ENCODE peak calls at places on chromosomes 16 and 17, in four cellular contexts. One of them, this sample, is unnamed.

GRCh38 chr17:77842148-77842905 is 116.2 kb upstream of the TNRC6C start:
- DNase-seq in hypothalamus: no peak
- DNase-seq in lung: no peak
- DNase-seq in WTC11: peak
- DNase-seq in this sample: no peak

GRCh38 chr16:77273-77806 is 685 bp upstream of the MPG start:
- DNase-seq in lung: peak
- DNase-seq in WTC11: peak
- DNase-seq in hypothalamus: peak
- DNase-seq in this sample: peak

GRCh38 chr16:2205967-2206313 is 686 bp downstream of the MLST8 start:
- DNase-seq in lung: no peak
- DNase-seq in WTC11: no peak
- DNase-seq in hypothalamus: no peak
- DNase-seq in this sample: no peak

GRCh38 chr17:1967092-1967662 is 58.0 kb downstream of the RTN4RL1 start:
- DNase-seq in hypothalamus: no peak
- DNase-seq in lung: no peak
- DNase-seq in WTC11: peak
- DNase-seq in this sample: no peak

GRCh38 chr17:40915199-40915661 is 22.2 kb downstream of the KRT23 start:
- DNase-seq in hypothalamus: no peak
- DNase-seq in WTC11: no peak
- DNase-seq in lung: no peak
- DNase-seq in this sample: no peak

GRCh38 chr17:14301761-14302401 is 1.0 kb downstream of the HS3ST3B1 start:
- DNase-seq in WTC11: no peak
- DNase-seq in lung: peak
- DNase-seq in hypothalamus: no peak
- DNase-seq in this sample: peak

GRCh38 chr17:142102-142661 is 4.8 kb downstream of the SCGB1C2 start:
- DNase-seq in lung: peak
- DNase-seq in WTC11: no peak
- DNase-seq in hypothalamus: no peak
- DNase-seq in this sample: no peak

GRCh38 chr16:76650579-76650978 is 373.4 kb downstream of the CNTNAP4 start:
- DNase-seq in lung: no peak
- DNase-seq in hypothalamus: no peak
- DNase-seq in WTC11: no peak
- DNase-seq in this sample: no peak

GRCh38 chr16:87145181-87146176 is 171.7 kb downstream of the C16orf95 start:
- DNase-seq in hypothalamus: no peak
- DNase-seq in lung: no peak
- DNase-seq in WTC11: no peak
- DNase-seq in this sample: no peak

GRCh38 chr17:73358668-73359067 is 46.9 kb upstream of the CDC42EP4 start:
- DNase-seq in hypothalamus: no peak
- DNase-seq in lung: no peak
- DNase-seq in WTC11: no peak
- DNase-seq in this sample: no peak

GRCh38 chr17:2279707-2280106 is 23.9 kb downstream of the SMG6 start:
- DNase-seq in lung: no peak
- DNase-seq in hypothalamus: no peak
- DNase-seq in WTC11: no peak
- DNase-seq in this sample: no peak

GRCh38 chr16:12504312-12504711 is 299.4 kb downstream of the CPPED1 start:
- DNase-seq in lung: no peak
- DNase-seq in hypothalamus: no peak
- DNase-seq in WTC11: no peak
- DNase-seq in this sample: no peak

GRCh38 chr17:80678621-80679020 is 134.0 kb downstream of the RPTOR start:
- DNase-seq in hypothalamus: no peak
- DNase-seq in lung: no peak
- DNase-seq in WTC11: no peak
- DNase-seq in this sample: peak

GRCh38 chr17:68457168-68457538 is at the start of gene WIPI1:
- DNase-seq in lung: peak
- DNase-seq in WTC11: no peak
- DNase-seq in hypothalamus: no peak
- DNase-seq in this sample: peak

GRCh38 chr16:30372037-30372712 is 1.9 kb upstream of the TBC1D10B start:
- DNase-seq in hypothalamus: no peak
- DNase-seq in WTC11: no peak
- DNase-seq in lung: no peak
- DNase-seq in this sample: no peak

GRCh38 chr16:66914541-66914940 is 4.1 kb downstream of the CDH16 start:
- DNase-seq in WTC11: no peak
- DNase-seq in lung: no peak
- DNase-seq in hypothalamus: no peak
- DNase-seq in this sample: no peak

GRCh38 chr16:57592591-57593003 is 35.8 kb upstream of the ADGRG1 start:
- DNase-seq in lung: no peak
- DNase-seq in WTC11: no peak
- DNase-seq in hypothalamus: no peak
- DNase-seq in this sample: no peak

GRCh38 chr16:85649411-85649977 is 36.4 kb downstream of the GSE1 start:
- DNase-seq in hypothalamus: no peak
- DNase-seq in WTC11: no peak
- DNase-seq in lung: no peak
- DNase-seq in this sample: peak

GRCh38 chr17:54754560-54754959 is 146.1 kb upstream of the TOM1L1 start:
- DNase-seq in WTC11: peak
- DNase-seq in lung: no peak
- DNase-seq in hypothalamus: no peak
- DNase-seq in this sample: no peak

GRCh38 chr16:24834459-24835335 is 11.1 kb upstream of the SLC5A11 start:
- DNase-seq in hypothalamus: no peak
- DNase-seq in lung: no peak
- DNase-seq in WTC11: peak
- DNase-seq in this sample: no peak

GRCh38 chr17:394718-395095 is 42.1 kb upstream of the RPH3AL start:
- DNase-seq in WTC11: no peak
- DNase-seq in lung: no peak
- DNase-seq in hypothalamus: no peak
- DNase-seq in this sample: no peak

GRCh38 chr17:33046361-33047255 is 55.0 kb downstream of the SPACA3 start:
- DNase-seq in lung: no peak
- DNase-seq in WTC11: no peak
- DNase-seq in hypothalamus: no peak
- DNase-seq in this sample: no peak

GRCh38 chr17:78101542-78101941 is 27.0 kb downstream of the TMC6 start:
- DNase-seq in lung: no peak
- DNase-seq in WTC11: no peak
- DNase-seq in hypothalamus: no peak
- DNase-seq in this sample: no peak

GRCh38 chr17:74176546-74177001 is 26.9 kb upstream of the RPL38 start:
- DNase-seq in hypothalamus: peak
- DNase-seq in lung: peak
- DNase-seq in WTC11: peak
- DNase-seq in this sample: peak